ENCODE peak calls at places on chromosomes 4 and X, in five cellular contexts. One of them, this sample, is unnamed.

GRCh38 chrX:85109235-85109634 is 105.6 kb downstream of the APOOL start:
- DNase-seq in IMR-90: no peak
- DNase-seq in Panc1: no peak
- DNase-seq in CD4-positive, alpha-beta T cell: no peak
- DNase-seq in upper lobe of left lung: no peak
- DNase-seq in this sample: no peak

GRCh38 chr4:33482773-33483172 is 2761.5 kb downstream of the ARAP2 start:
- DNase-seq in IMR-90: no peak
- DNase-seq in upper lobe of left lung: no peak
- DNase-seq in CD4-positive, alpha-beta T cell: no peak
- DNase-seq in Panc1: no peak
- DNase-seq in this sample: no peak

GRCh38 chrX:79366888-79367749 is at the start of gene ITM2A:
- DNase-seq in IMR-90: no peak
- DNase-seq in CD4-positive, alpha-beta T cell: peak; percentile 44
- DNase-seq in Panc1: no peak
- DNase-seq in upper lobe of left lung: peak; percentile 37
- DNase-seq in this sample: peak; percentile 29

GRCh38 chrX:132603700-132604286 is 115.0 kb upstream of the MBNL3 start:
- DNase-seq in CD4-positive, alpha-beta T cell: no peak
- DNase-seq in Panc1: no peak
- DNase-seq in upper lobe of left lung: no peak
- DNase-seq in IMR-90: no peak
- DNase-seq in this sample: no peak

GRCh38 chr4:17911608-17912007 is 100.8 kb downstream of the NCAPG start:
- DNase-seq in IMR-90: no peak
- DNase-seq in upper lobe of left lung: peak; percentile 65
- DNase-seq in Panc1: no peak
- DNase-seq in CD4-positive, alpha-beta T cell: no peak
- DNase-seq in this sample: no peak

GRCh38 chr4:7124643-7125442 is 57.0 kb upstream of the GRPEL1 start:
- DNase-seq in upper lobe of left lung: peak; percentile 61
- DNase-seq in Panc1: no peak
- DNase-seq in IMR-90: peak; percentile 95
- DNase-seq in CD4-positive, alpha-beta T cell: no peak
- DNase-seq in this sample: no peak

GRCh38 chrX:153708415-153708814 is 15.8 kb downstream of the BCAP31 start:
- DNase-seq in Panc1: no peak
- DNase-seq in IMR-90: peak; percentile 79
- DNase-seq in upper lobe of left lung: peak; percentile 74
- DNase-seq in CD4-positive, alpha-beta T cell: no peak
- DNase-seq in this sample: no peak

GRCh38 chr4:154608555-154609252 is 3.8 kb downstream of the FGG start:
- DNase-seq in IMR-90: no peak
- DNase-seq in upper lobe of left lung: no peak
- DNase-seq in CD4-positive, alpha-beta T cell: no peak
- DNase-seq in Panc1: no peak
- DNase-seq in this sample: no peak

GRCh38 chrX:93422693-93423092 is 250.7 kb downstream of the NAP1L3 start:
- DNase-seq in Panc1: no peak
- DNase-seq in CD4-positive, alpha-beta T cell: no peak
- DNase-seq in IMR-90: peak; percentile 1
- DNase-seq in upper lobe of left lung: no peak
- DNase-seq in this sample: no peak

GRCh38 chr4:90012918-90013317 is 114.3 kb upstream of the CCSER1 start:
- DNase-seq in CD4-positive, alpha-beta T cell: no peak
- DNase-seq in Panc1: no peak
- DNase-seq in IMR-90: no peak
- DNase-seq in upper lobe of left lung: no peak
- DNase-seq in this sample: no peak

GRCh38 chr4:148565801-148566200 is 123.6 kb upstream of the NR3C2 start:
- DNase-seq in CD4-positive, alpha-beta T cell: no peak
- DNase-seq in upper lobe of left lung: no peak
- DNase-seq in IMR-90: no peak
- DNase-seq in Panc1: no peak
- DNase-seq in this sample: no peak

GRCh38 chr4:75653845-75654503 is 19.2 kb downstream of the G3BP2 start:
- DNase-seq in Panc1: no peak
- DNase-seq in CD4-positive, alpha-beta T cell: no peak
- DNase-seq in IMR-90: peak; percentile 55
- DNase-seq in upper lobe of left lung: no peak
- DNase-seq in this sample: no peak
- TF ChIP-seq CTCF in Panc1: peak; percentile 48
- TF ChIP-seq CTCF in CD4-positive, alpha-beta T cell: peak; percentile 29
- TF ChIP-seq CTCF in IMR-90: peak; percentile 51
- TF ChIP-seq CTCF in upper lobe of left lung: peak; percentile 31
- TF ChIP-seq CTCF in this sample: no peak

GRCh38 chr4:150593996-150594395 is 12.0 kb downstream of the MAB21L2 start:
- DNase-seq in CD4-positive, alpha-beta T cell: no peak
- DNase-seq in IMR-90: peak; percentile 36
- DNase-seq in Panc1: no peak
- DNase-seq in upper lobe of left lung: no peak
- DNase-seq in this sample: no peak
- TF ChIP-seq CTCF in CD4-positive, alpha-beta T cell: no peak
- TF ChIP-seq CTCF in IMR-90: peak; percentile 31
- TF ChIP-seq CTCF in Panc1: no peak
- TF ChIP-seq CTCF in upper lobe of left lung: no peak
- TF ChIP-seq CTCF in this sample: no peak

GRCh38 chr4:67198757-67199156 is 346.5 kb downstream of the CENPC start:
- DNase-seq in Panc1: no peak
- DNase-seq in IMR-90: no peak
- DNase-seq in upper lobe of left lung: no peak
- DNase-seq in CD4-positive, alpha-beta T cell: no peak
- DNase-seq in this sample: no peak
- TF ChIP-seq CTCF in Panc1: peak; percentile 4
- TF ChIP-seq CTCF in IMR-90: no peak
- TF ChIP-seq CTCF in upper lobe of left lung: no peak
- TF ChIP-seq CTCF in CD4-positive, alpha-beta T cell: no peak
- TF ChIP-seq CTCF in this sample: no peak

DNA sequence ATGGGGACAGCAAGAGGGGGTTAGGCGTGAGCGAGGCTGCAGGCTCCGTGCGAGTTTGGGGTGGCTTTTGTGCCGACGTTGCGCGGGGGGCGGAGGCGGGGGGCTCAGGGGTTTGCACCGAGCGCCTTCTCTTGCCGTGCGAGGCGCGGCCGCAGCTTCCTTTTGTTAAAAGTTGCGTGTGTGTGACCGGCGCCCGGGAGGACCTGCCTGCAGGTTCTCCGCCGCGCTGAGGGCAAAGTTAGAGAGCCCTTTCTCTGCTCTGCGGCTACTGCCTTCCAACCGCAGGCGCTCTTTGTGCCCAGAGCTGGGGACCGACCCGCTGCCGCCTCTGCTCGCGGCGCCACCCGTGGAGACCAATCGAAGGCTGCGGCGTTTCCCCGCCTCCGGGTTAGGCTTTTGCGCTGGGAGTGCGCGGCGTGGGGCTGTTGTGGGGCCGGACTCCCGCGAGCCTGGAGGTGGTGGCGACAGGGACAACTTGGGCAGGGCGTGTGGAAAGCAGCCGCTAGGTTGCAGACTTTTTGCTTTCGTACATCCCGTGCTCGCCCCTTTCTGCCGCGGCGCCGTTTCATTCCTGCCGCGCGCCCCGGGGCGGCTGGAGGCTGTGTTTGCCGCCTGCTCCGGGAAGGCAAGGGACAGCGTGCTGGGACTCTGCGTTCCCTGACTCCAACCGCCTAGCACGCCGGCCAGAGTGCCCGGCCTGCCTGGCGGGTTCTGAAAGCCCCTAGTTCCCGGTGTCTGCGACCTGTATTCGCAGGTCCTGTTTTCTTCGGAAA is 750 bp downstream of the KIT start:
- DNase-seq in IMR-90: peak; percentile 36
- DNase-seq in CD4-positive, alpha-beta T cell: no peak
- DNase-seq in upper lobe of left lung: peak; percentile 90
- DNase-seq in Panc1: no peak
- DNase-seq in this sample: no peak
- TF ChIP-seq CTCF in IMR-90: peak; percentile 15
- TF ChIP-seq CTCF in CD4-positive, alpha-beta T cell: no peak
- TF ChIP-seq CTCF in upper lobe of left lung: peak; percentile 35
- TF ChIP-seq CTCF in Panc1: peak; percentile 26
- TF ChIP-seq CTCF in this sample: no peak

DNA sequence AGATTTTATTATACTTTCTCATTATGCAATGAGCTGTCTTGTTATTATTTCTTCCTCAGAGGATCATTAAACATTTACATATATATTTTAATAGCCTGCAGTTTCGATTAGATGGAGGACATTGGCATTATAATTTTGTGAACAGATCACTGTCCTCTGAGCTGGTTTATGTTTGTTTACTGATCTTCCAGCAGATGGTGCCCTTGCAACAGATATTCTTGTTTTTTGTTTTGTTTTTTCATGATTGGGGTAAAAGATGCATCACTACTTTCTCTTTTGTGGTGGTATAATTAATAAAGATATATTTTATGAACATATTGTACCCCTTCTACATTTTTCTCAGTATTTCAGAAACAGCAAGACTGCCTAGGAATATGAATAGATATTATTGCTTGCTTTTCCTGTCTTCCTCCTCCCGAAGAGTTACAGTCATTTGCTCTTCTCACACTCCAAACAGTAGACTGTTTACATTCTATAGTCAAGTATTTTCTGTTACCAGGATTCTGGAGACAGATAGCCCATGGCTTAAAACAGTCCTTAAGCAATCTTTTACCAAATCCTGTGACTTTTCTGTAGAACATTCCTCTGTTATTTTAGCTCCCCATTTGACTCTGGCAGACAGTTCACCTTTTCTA is 905.2 kb downstream of the TRAM1L1 start:
- DNase-seq in CD4-positive, alpha-beta T cell: no peak
- DNase-seq in Panc1: no peak
- DNase-seq in IMR-90: no peak
- DNase-seq in upper lobe of left lung: no peak
- DNase-seq in this sample: no peak
- TF ChIP-seq CTCF in CD4-positive, alpha-beta T cell: no peak
- TF ChIP-seq CTCF in Panc1: peak; percentile 38
- TF ChIP-seq CTCF in IMR-90: no peak
- TF ChIP-seq CTCF in upper lobe of left lung: no peak
- TF ChIP-seq CTCF in this sample: no peak

GRCh38 chr4:2965262-2965661 is 1.9 kb downstream of the GRK4 start:
- DNase-seq in Panc1: no peak
- DNase-seq in upper lobe of left lung: no peak
- DNase-seq in CD4-positive, alpha-beta T cell: no peak
- DNase-seq in IMR-90: no peak
- DNase-seq in this sample: no peak

GRCh38 chr4:2964077-2964471 is 703 bp downstream of the GRK4 start:
- DNase-seq in upper lobe of left lung: no peak
- DNase-seq in Panc1: no peak
- DNase-seq in IMR-90: no peak
- DNase-seq in CD4-positive, alpha-beta T cell: no peak
- DNase-seq in this sample: no peak

GRCh38 chr4:2962614-2963184 is 507 bp downstream of the NOP14 start:
- DNase-seq in Panc1: no peak
- DNase-seq in CD4-positive, alpha-beta T cell: no peak
- DNase-seq in IMR-90: peak; percentile 38
- DNase-seq in upper lobe of left lung: no peak
- DNase-seq in this sample: no peak

GRCh38 chr4:2962099-2962455 is 1.1 kb downstream of the NOP14 start:
- DNase-seq in Panc1: no peak
- DNase-seq in upper lobe of left lung: no peak
- DNase-seq in IMR-90: no peak
- DNase-seq in CD4-positive, alpha-beta T cell: no peak
- DNase-seq in this sample: no peak

GRCh38 chr4:2963185-2964076 is at the start of the genes GRK4 and NOP14:
- DNase-seq in Panc1: peak; percentile 69
- DNase-seq in CD4-positive, alpha-beta T cell: peak; percentile 94
- DNase-seq in upper lobe of left lung: peak; percentile 100
- DNase-seq in IMR-90: peak; percentile 98
- DNase-seq in this sample: peak; percentile 89
- TF ChIP-seq CTCF in Panc1: no peak
- TF ChIP-seq CTCF in CD4-positive, alpha-beta T cell: peak; percentile 62
- TF ChIP-seq CTCF in upper lobe of left lung: peak; percentile 55
- TF ChIP-seq CTCF in IMR-90: peak; percentile 41
- TF ChIP-seq CTCF in this sample: no peak

DNA sequence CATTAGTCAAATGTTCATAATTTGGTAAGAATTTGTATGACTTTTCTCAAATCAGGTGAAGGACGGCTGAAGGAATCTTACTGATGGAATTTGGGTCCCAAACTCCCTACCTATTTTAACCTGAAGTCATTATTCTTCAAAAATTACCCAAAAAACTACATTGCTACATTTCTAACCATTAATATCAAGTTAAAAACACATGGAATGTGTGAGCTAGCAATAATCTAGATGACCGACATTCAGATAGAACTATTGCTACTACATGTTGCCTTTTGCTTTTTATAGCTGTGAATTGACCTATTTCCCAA is 25.3 kb upstream of the WWC2 start:
- DNase-seq in CD4-positive, alpha-beta T cell: no peak
- DNase-seq in upper lobe of left lung: no peak
- DNase-seq in IMR-90: no peak
- DNase-seq in Panc1: no peak
- DNase-seq in this sample: no peak
- TF ChIP-seq CTCF in CD4-positive, alpha-beta T cell: no peak
- TF ChIP-seq CTCF in upper lobe of left lung: no peak
- TF ChIP-seq CTCF in IMR-90: no peak
- TF ChIP-seq CTCF in Panc1: peak; percentile 57
- TF ChIP-seq CTCF in this sample: peak; percentile 18

GRCh38 chr4:8500966-8501365 is 60.4 kb downstream of the TRMT44 start:
- DNase-seq in IMR-90: no peak
- DNase-seq in upper lobe of left lung: no peak
- DNase-seq in CD4-positive, alpha-beta T cell: no peak
- DNase-seq in Panc1: no peak
- DNase-seq in this sample: no peak
- TF ChIP-seq CTCF in IMR-90: no peak
- TF ChIP-seq CTCF in upper lobe of left lung: no peak
- TF ChIP-seq CTCF in CD4-positive, alpha-beta T cell: no peak
- TF ChIP-seq CTCF in Panc1: no peak
- TF ChIP-seq CTCF in this sample: no peak